ENCODE peak calls at places on chromosomes 11 and 22, in eight cellular contexts. X is left ventricle myocardium inferior, O is heart right ventricle, Z is endodermal cell, F is iPS DF 6.9, H is coronary artery, R is thoracic aorta, L is ovary. G is an unnamed sample.

GRCh38 chr22:32685527-32685926 is 116.0 kb upstream of the TIMP3 start:
- DNase-seq in R (no peak), Z (no peak), O (no peak), L (no peak), X (no peak), H (no peak), F (no peak), G (peak)

GRCh38 chr11:72831521-72832300 is 17.5 kb downstream of the ATG16L2 start:
- DNase-seq in O (peak), Z (peak), X (peak), H (peak), F (peak), L (peak), R (peak), G (peak)

GRCh38 chr11:7603031-7603781 is 70.1 kb downstream of the CYB5R2 start:
- DNase-seq in H (no peak), Z (no peak), F (no peak), R (no peak), O (no peak), X (no peak), L (no peak), G (peak)

GRCh38 chr11:130369141-130369691 is 54.5 kb upstream of the ZBTB44 start:
- DNase-seq in O (no peak), L (no peak), X (no peak), F (no peak), Z (no peak), R (no peak), H (no peak), G (peak)

GRCh38 chr11:65591939-65592814 is 3.4 kb downstream of the KCNK7 start:
- DNase-seq in O (peak), X (peak), Z (peak), H (no peak), F (no peak), R (no peak), L (no peak), G (no peak)

GRCh38 chr22:31140746-31141145 is 438 bp upstream of the PLA2G3 start:
- DNase-seq in L (no peak), O (no peak), X (no peak), F (no peak), R (no peak), H (no peak), Z (no peak), G (no peak)

GRCh38 chr22:20145206-20145831 is 5.5 kb downstream of the CCDC188 start:
- DNase-seq in Z (no peak), X (no peak), R (no peak), O (no peak), L (no peak), F (no peak), H (no peak), G (no peak)

GRCh38 chr11:82750643-82751139 is 17.0 kb upstream of the FAM181B start:
- DNase-seq in H (no peak), F (no peak), O (no peak), R (no peak), L (no peak), Z (peak), X (no peak), G (no peak)

GRCh38 chr22:19086944-19087343 is 35.3 kb downstream of the DGCR2 start:
- DNase-seq in X (no peak), Z (no peak), O (no peak), L (no peak), F (no peak), R (no peak), H (peak), G (peak)

GRCh38 chr11:48384670-48385069 is 18.4 kb upstream of the OR4C5 start:
- DNase-seq in L (no peak), X (no peak), F (no peak), Z (peak), O (no peak), H (no peak), R (no peak), G (no peak)

GRCh38 chr11:71454470-71455113 is 1.6 kb downstream of the NADSYN1 start:
- DNase-seq in H (no peak), F (no peak), X (no peak), R (no peak), Z (no peak), O (no peak), L (no peak), G (no peak)

GRCh38 chr11:8685820-8686219 is 3.2 kb downstream of the RPL27A start:
- DNase-seq in X (no peak), Z (no peak), H (no peak), O (no peak), L (no peak), F (no peak), R (no peak), G (no peak)

GRCh38 chr11:84543367-84544159 is 1083.6 kb downstream of the DLG2 start:
- DNase-seq in X (no peak), H (no peak), F (no peak), L (no peak), R (no peak), Z (peak), O (no peak), G (no peak)

GRCh38 chr22:35634015-35634414 is 14.2 kb upstream of the APOL6 start:
- DNase-seq in R (no peak), F (no peak), X (no peak), O (no peak), L (no peak), Z (no peak), H (no peak), G (no peak)

GRCh38 chr22:30086496-30086895 is 6.2 kb downstream of the HORMAD2 start:
- DNase-seq in Z (no peak), O (no peak), R (no peak), F (no peak), X (no peak), L (no peak), H (no peak), G (no peak)

GRCh38 chr11:74320538-74320937 is 9.1 kb upstream of the P4HA3 start:
- DNase-seq in Z (no peak), F (no peak), X (no peak), O (no peak), L (no peak), R (no peak), H (no peak), G (peak)

GRCh38 chr11:60710482-60710881 is 11.1 kb downstream of the MS4A8 start:
- DNase-seq in F (no peak), O (no peak), Z (peak), H (no peak), X (no peak), R (no peak), L (no peak), G (peak)

GRCh38 chr11:94193288-94193687 is 64.6 kb downstream of the PANX1 start:
- DNase-seq in Z (no peak), H (no peak), L (no peak), R (no peak), O (no peak), F (no peak), X (no peak), G (peak)

GRCh38 chr11:13007702-13008435 is 1.2 kb upstream of the RASSF10 start:
- DNase-seq in X (no peak), Z (no peak), O (no peak), H (no peak), F (no peak), L (no peak), R (no peak), G (no peak)

GRCh38 chr11:95154514-95154913 is 64.9 kb downstream of the ENDOD1 start:
- DNase-seq in R (no peak), H (no peak), X (no peak), F (no peak), L (peak), O (no peak), Z (peak), G (peak)

GRCh38 chr11:133776671-133777070 is 68.6 kb downstream of the SPATA19 start:
- DNase-seq in Z (no peak), X (no peak), O (no peak), F (no peak), L (no peak), H (no peak), R (no peak), G (no peak)

GRCh38 chr11:17230867-17231851 is 23.4 kb upstream of the PIK3C2A start:
- DNase-seq in O (no peak), X (no peak), F (no peak), H (no peak), Z (no peak), R (no peak), L (no peak), G (no peak)

GRCh38 chr11:96211433-96211832 is 131.6 kb downstream of the MAML2 start:
- DNase-seq in X (no peak), O (no peak), F (no peak), H (no peak), Z (no peak), L (no peak), R (no peak), G (no peak)
- H3K27ac ChIP-seq in X (peak), O (no peak), F (no peak), H (no peak), Z (no peak), L (no peak), R (no peak), G (no peak)

DNA sequence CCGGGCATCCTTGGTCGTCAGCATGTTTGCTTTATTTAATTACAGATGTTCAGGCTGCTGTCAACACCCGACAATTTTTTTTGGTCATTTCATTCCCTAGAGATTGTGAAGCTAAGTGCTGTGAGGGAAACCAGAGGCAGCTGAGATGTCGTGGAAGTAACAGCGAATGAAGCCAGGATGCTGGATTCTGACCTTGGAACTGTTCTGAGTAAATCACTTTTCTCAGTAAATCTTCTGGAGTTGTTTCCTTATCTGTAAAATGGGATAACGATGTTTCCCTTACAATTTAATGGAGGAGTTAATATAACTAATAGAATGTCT is 390 bp upstream of the CKAP5 start:
- DNase-seq in Z (no peak), L (no peak), F (no peak), R (no peak), X (no peak), H (no peak), O (no peak), G (no peak)
- H3K27ac ChIP-seq in Z (no peak), L (no peak), F (no peak), R (no peak), X (peak), H (peak), O (no peak), G (no peak)

GRCh38 chr22:43005106-43005505 is 9.8 kb downstream of the PACSIN2 start:
- DNase-seq in L (no peak), R (no peak), F (no peak), X (no peak), O (no peak), H (no peak), Z (no peak), G (peak)

GRCh38 chr22:43004362-43005035 is 10.4 kb downstream of the PACSIN2 start:
- DNase-seq in Z (no peak), L (no peak), O (no peak), R (no peak), X (no peak), F (no peak), H (no peak), G (peak)

GRCh38 chr22:43002198-43002577 is 12.8 kb downstream of the PACSIN2 start:
- DNase-seq in L (no peak), H (no peak), F (no peak), R (no peak), X (no peak), Z (peak), O (no peak), G (peak)

GRCh38 chr22:43000441-43001175 is 14.3 kb downstream of the PACSIN2 start:
- DNase-seq in Z (no peak), H (no peak), L (no peak), X (no peak), F (no peak), R (no peak), O (no peak), G (peak)

GRCh38 chr22:43001271-43002197 is 13.4 kb downstream of the PACSIN2 start:
- DNase-seq in R (no peak), F (no peak), L (no peak), X (no peak), Z (no peak), O (no peak), H (no peak), G (peak)
- H3K27ac ChIP-seq in R (peak), F (no peak), L (peak), X (peak), Z (no peak), O (no peak), H (peak), G (peak)

GRCh38 chr11:118658372-118659313 is 20.8 kb downstream of the TREH start:
- DNase-seq in H (no peak), Z (peak), O (no peak), L (no peak), X (no peak), R (no peak), F (no peak), G (peak)
- H3K27ac ChIP-seq in H (peak), Z (peak), O (peak), L (peak), X (peak), R (peak), F (no peak), G (no peak)